ENCODE peak calls at places on chromosome 19, in seven cellular contexts. U is tibial nerve, V is transverse colon, Z is neural progenitor cell, X is IMR-90, Y is nephron progenitor cell, W is left ventricle myocardium inferior. H is an unnamed sample.

GRCh38 chr19:46474211-46474610 is 2.8 kb upstream of the PNMA8A start:
- DNase-seq in U (no peak), V (no peak), Z (no peak), X (no peak), Y (no peak), W (no peak), H (no peak)

GRCh38 chr19:35379992-35380391 is 9.1 kb downstream of the GPR42 start:
- DNase-seq in U (no peak), V (no peak), Z (no peak), X (no peak), Y (no peak), W (no peak), H (no peak)

GRCh38 chr19:49664171-49665070 is 1.2 kb downstream of the IRF3 start:
- DNase-seq in U (peak), V (peak), Z (peak), X (peak), Y (peak), W (peak), H (peak)

GRCh38 chr19:50416815-50417137 is 2.0 kb upstream of the SPIB start:
- DNase-seq in U (no peak), V (no peak), Z (no peak), X (no peak), Y (no peak), W (no peak), H (no peak)

GRCh38 chr19:12769689-12770088 is 5.7 kb downstream of the HOOK2 start:
- DNase-seq in U (no peak), V (peak), Z (peak), X (no peak), Y (peak), W (no peak), H (no peak)

GRCh38 chr19:10237702-10238101 is 6.6 kb upstream of the S1PR2 start:
- DNase-seq in U (no peak), V (no peak), Z (no peak), X (no peak), Y (no peak), W (no peak), H (no peak)

GRCh38 chr19:48490980-48491792 is 20.4 kb downstream of the LMTK3 start:
- DNase-seq in U (no peak), V (peak), Z (peak), X (no peak), Y (peak), W (no peak), H (no peak)

GRCh38 chr19:3178377-3178972 is at the start of gene S1PR4:
- DNase-seq in U (no peak), V (peak), Z (no peak), X (no peak), Y (no peak), W (no peak), H (no peak)

GRCh38 chr19:1117654-1118053 is 13.9 kb downstream of the GPX4 start:
- DNase-seq in U (no peak), V (no peak), Z (no peak), X (no peak), Y (no peak), W (no peak), H (no peak)
- TF ChIP-seq CTCF in U (no peak), V (no peak), Z (no peak), X (no peak), Y (no peak), W (no peak), H (no peak)

DNA sequence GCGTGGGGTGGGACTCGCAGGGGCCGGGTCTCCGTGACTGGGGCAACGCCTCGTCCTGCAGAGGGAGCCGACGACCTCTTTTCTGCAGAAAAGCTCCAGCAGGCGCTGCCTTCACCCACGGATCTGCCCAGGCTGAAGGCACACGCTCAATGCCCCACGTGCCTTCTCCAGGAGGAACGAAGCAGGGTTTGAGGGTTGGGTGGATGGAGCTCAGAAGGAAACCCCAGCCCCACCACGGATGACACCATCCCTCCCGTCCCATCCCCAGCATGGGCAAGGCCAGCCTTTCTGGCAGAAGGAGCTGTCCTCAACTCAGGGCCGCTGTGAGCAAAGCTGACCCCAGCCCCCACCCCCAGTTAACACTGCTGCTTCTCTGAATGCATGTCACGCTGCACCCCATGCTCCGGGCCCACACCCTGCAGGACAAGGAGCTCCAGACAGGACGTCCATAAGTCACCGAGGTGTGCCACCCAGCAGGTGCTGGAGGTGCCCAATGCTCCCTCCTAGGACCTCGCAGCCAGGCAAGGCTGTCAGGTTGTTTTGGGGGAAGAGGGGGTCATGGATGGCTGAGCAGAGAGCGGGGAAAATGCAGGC is 7.4 kb downstream of the C19orf25 start:
- DNase-seq in U (no peak), V (no peak), Z (peak), X (no peak), Y (no peak), W (no peak), H (no peak)
- TF ChIP-seq CTCF in U (no peak), V (no peak), Z (peak), X (peak), Y (no peak), W (no peak), H (no peak)

GRCh38 chr19:19662866-19663291 is 597 bp downstream of the ATP13A1 start:
- DNase-seq in U (no peak), V (no peak), Z (no peak), X (peak), Y (no peak), W (peak), H (peak)

GRCh38 chr19:19661675-19662251 is 1.7 kb downstream of the ATP13A1 start:
- DNase-seq in U (no peak), V (peak), Z (peak), X (no peak), Y (no peak), W (no peak), H (no peak)

GRCh38 chr19:19661141-19661674 is 2.3 kb downstream of the ATP13A1 start:
- DNase-seq in U (no peak), V (no peak), Z (peak), X (no peak), Y (no peak), W (no peak), H (no peak)

GRCh38 chr19:19662344-19662743 is 1.1 kb downstream of the ATP13A1 start:
- DNase-seq in U (no peak), V (no peak), Z (no peak), X (no peak), Y (no peak), W (no peak), H (no peak)

DNA sequence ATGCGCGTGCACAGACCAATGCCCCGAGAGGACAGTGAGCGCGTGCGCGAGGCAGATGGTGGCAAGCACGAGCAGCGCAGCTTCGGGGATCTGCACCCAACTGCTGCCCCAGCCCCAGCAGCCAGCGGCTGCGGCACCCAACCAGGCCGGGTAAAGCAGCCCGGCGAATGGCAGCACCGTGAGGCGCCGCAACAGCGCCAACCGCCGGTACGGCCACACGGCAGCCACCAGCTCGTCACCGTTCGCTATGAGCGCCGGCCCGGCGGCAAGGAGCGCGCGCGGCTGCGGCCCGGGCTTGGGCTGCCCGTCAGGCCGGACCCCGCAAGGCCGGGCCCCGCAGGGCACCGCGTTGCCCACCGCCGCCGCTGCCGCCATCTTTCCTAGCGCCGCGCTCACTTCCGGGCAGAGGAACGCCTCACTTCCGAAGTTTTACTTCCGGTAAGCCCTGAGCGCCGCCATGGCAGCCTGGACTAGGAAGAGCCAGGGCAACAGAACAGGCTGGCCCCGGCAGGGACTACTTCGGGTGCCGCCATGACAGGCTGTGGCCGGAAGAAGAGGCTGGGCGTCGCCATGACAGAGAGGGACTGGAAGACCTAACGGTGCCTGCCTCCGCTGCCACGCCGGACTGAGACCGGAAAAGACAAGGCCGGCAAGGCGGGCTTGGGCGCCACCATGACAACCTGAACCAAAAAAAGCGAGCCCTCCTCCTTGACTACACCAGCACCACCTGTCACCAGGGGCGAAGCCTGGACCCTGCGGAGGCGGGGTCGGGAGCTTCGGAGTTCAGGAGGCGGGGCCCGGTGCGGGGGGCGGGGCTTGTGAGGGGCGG is at the start of gene ATP13A1:
- DNase-seq in U (peak), V (peak), Z (peak), X (peak), Y (peak), W (peak), H (peak)
- TF ChIP-seq CTCF in U (no peak), V (no peak), Z (peak), X (no peak), Y (no peak), W (peak), H (no peak)

GRCh38 chr19:8340341-8341096 is 2.5 kb downstream of the KANK3 start:
- DNase-seq in U (no peak), V (peak), Z (peak), X (no peak), Y (peak), W (peak), H (peak)

GRCh38 chr19:8342316-8342683 is 762 bp downstream of the KANK3 start:
- DNase-seq in U (no peak), V (no peak), Z (no peak), X (no peak), Y (no peak), W (no peak), H (no peak)

GRCh38 chr19:8338835-8339234 is 4.2 kb downstream of the KANK3 start:
- DNase-seq in U (no peak), V (no peak), Z (no peak), X (no peak), Y (no peak), W (no peak), H (no peak)

GRCh38 chr19:8343483-8343844 is 402 bp upstream of the KANK3 start:
- DNase-seq in U (no peak), V (no peak), Z (no peak), X (no peak), Y (no peak), W (no peak), H (no peak)

GRCh38 chr19:8342684-8343482 is at the start of gene KANK3:
- DNase-seq in U (peak), V (peak), Z (peak), X (peak), Y (peak), W (peak), H (peak)
- TF ChIP-seq CTCF in U (no peak), V (no peak), Z (no peak), X (no peak), Y (no peak), W (peak), H (no peak)

GRCh38 chr19:5989388-5990074 is 11.6 kb upstream of the RANBP3 start:
- DNase-seq in U (no peak), V (no peak), Z (no peak), X (no peak), Y (no peak), W (no peak), H (no peak)

GRCh38 chr19:5985098-5985783 is 7.3 kb upstream of the RANBP3 start:
- DNase-seq in U (no peak), V (no peak), Z (no peak), X (peak), Y (no peak), W (no peak), H (peak)

GRCh38 chr19:5990289-5990797 is 12.4 kb upstream of the RANBP3 start:
- DNase-seq in U (no peak), V (no peak), Z (peak), X (no peak), Y (no peak), W (no peak), H (no peak)

GRCh38 chr19:5988520-5989387 is 10.8 kb upstream of the RANBP3 start:
- DNase-seq in U (no peak), V (no peak), Z (no peak), X (peak), Y (no peak), W (no peak), H (peak)

DNA sequence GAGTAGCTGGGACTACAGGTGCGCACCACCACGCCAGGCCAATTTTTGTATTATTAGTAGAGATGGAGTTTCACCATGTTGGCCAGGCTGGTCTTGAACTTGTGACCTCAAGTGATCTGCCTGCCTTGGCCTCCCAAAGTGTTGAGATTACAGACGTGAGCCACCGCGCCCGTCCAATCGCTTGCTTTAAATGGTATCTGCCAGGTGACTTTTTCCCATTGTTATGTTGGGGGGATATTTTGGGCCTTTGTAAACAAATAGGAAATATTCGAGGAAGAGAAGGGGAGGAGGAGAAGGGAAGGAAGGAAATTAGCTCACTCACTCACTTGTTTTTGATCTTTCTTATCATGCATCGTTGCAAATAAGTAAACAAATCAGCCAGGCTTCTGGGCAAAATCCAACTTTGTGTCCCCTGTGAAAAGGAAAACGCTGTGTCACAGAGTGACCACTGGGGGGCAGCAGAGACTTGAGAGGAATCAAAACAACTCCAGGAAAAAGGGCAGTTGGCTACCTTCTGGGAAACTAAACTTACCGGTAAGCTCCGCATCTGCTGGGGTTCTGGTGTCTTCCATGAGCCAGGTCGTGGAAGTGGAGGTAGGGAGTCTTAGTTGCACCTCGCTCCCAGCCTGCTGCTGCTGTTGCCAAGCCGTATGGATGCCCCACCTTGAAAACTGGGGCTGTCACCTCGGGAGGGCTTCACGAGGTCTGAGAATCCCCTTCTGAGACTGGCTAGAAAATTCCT is 9.3 kb upstream of the RANBP3 start:
- DNase-seq in U (peak), V (peak), Z (peak), X (peak), Y (peak), W (peak), H (peak)
- TF ChIP-seq CTCF in U (peak), V (peak), Z (peak), X (peak), Y (peak), W (peak), H (peak)

GRCh38 chr19:29524201-29524911 is 1.4 kb upstream of the VSTM2B start:
- DNase-seq in U (no peak), V (no peak), Z (peak), X (no peak), Y (peak), W (peak), H (no peak)
- TF ChIP-seq CTCF in U (no peak), V (no peak), Z (peak), X (no peak), Y (peak), W (no peak), H (no peak)

GRCh38 chr19:45168767-45169351 is 8.1 kb upstream of the NKPD1 start:
- DNase-seq in U (no peak), V (no peak), Z (no peak), X (no peak), Y (no peak), W (peak), H (no peak)
- TF ChIP-seq CTCF in U (no peak), V (no peak), Z (no peak), X (no peak), Y (no peak), W (no peak), H (no peak)

GRCh38 chr19:17716309-17716929 is 2.9 kb upstream of the MAP1S start:
- DNase-seq in U (no peak), V (no peak), Z (no peak), X (no peak), Y (no peak), W (no peak), H (no peak)
- TF ChIP-seq CTCF in U (no peak), V (no peak), Z (peak), X (no peak), Y (peak), W (no peak), H (peak)